ENCODE peak calls at places on chromosomes 3 and 15, in nine cellular contexts. One of them, this sample, is unnamed.

GRCh38 chr3:160676547-160677303 is at the start of gene ARL14:
- DNase-seq in hepatocyte: peak; percentile 78
- DNase-seq in gastrocnemius medialis: no peak
- DNase-seq in adrenal gland: no peak
- DNase-seq in tibial nerve: no peak
- DNase-seq in aorta: no peak
- DNase-seq in cardiac muscle cell: peak; percentile 45
- DNase-seq in AG04450: no peak
- DNase-seq in brain microvascular endothelial cell: peak; percentile 53
- DNase-seq in this sample: peak; percentile 10

GRCh38 chr3:72593881-72594397 is 254.3 kb downstream of the SHQ1 start:
- DNase-seq in hepatocyte: no peak
- DNase-seq in cardiac muscle cell: peak; percentile 41
- DNase-seq in AG04450: no peak
- DNase-seq in aorta: no peak
- DNase-seq in tibial nerve: no peak
- DNase-seq in adrenal gland: no peak
- DNase-seq in brain microvascular endothelial cell: no peak
- DNase-seq in gastrocnemius medialis: no peak
- DNase-seq in this sample: no peak

GRCh38 chr15:75573643-75574384 is 5.3 kb downstream of the PTPN9 start:
- DNase-seq in AG04450: no peak
- DNase-seq in cardiac muscle cell: no peak
- DNase-seq in adrenal gland: no peak
- DNase-seq in gastrocnemius medialis: no peak
- DNase-seq in aorta: no peak
- DNase-seq in brain microvascular endothelial cell: no peak
- DNase-seq in tibial nerve: no peak
- DNase-seq in hepatocyte: no peak
- DNase-seq in this sample: no peak

GRCh38 chr15:70853270-70853854 is 595 bp downstream of the LARP6 start:
- DNase-seq in cardiac muscle cell: peak; percentile 70
- DNase-seq in tibial nerve: no peak
- DNase-seq in adrenal gland: peak; percentile 27
- DNase-seq in hepatocyte: peak; percentile 64
- DNase-seq in aorta: peak; percentile 65
- DNase-seq in AG04450: no peak
- DNase-seq in brain microvascular endothelial cell: peak; percentile 32
- DNase-seq in gastrocnemius medialis: no peak
- DNase-seq in this sample: peak; percentile 60

GRCh38 chr15:23823508-23823907 is 136.4 kb upstream of the NDN start:
- DNase-seq in cardiac muscle cell: no peak
- DNase-seq in hepatocyte: no peak
- DNase-seq in adrenal gland: no peak
- DNase-seq in gastrocnemius medialis: no peak
- DNase-seq in tibial nerve: no peak
- DNase-seq in AG04450: no peak
- DNase-seq in aorta: no peak
- DNase-seq in brain microvascular endothelial cell: no peak
- DNase-seq in this sample: peak; percentile 25

GRCh38 chr3:72887723-72888545 is at the start of gene GXYLT2:
- DNase-seq in aorta: peak; percentile 81
- DNase-seq in AG04450: no peak
- DNase-seq in gastrocnemius medialis: no peak
- DNase-seq in brain microvascular endothelial cell: peak; percentile 72
- DNase-seq in adrenal gland: peak; percentile 71
- DNase-seq in cardiac muscle cell: peak; percentile 86
- DNase-seq in hepatocyte: peak; percentile 86
- DNase-seq in tibial nerve: peak; percentile 31
- DNase-seq in this sample: peak; percentile 53

GRCh38 chr3:24349367-24350019 is 145.2 kb downstream of the THRB start:
- DNase-seq in hepatocyte: no peak
- DNase-seq in brain microvascular endothelial cell: no peak
- DNase-seq in adrenal gland: no peak
- DNase-seq in cardiac muscle cell: no peak
- DNase-seq in AG04450: no peak
- DNase-seq in aorta: no peak
- DNase-seq in gastrocnemius medialis: no peak
- DNase-seq in tibial nerve: no peak
- DNase-seq in this sample: no peak

GRCh38 chr3:45607790-45608189 is 13.2 kb downstream of the LIMD1 start:
- DNase-seq in AG04450: peak; percentile 34
- DNase-seq in gastrocnemius medialis: no peak
- DNase-seq in aorta: no peak
- DNase-seq in hepatocyte: no peak
- DNase-seq in adrenal gland: no peak
- DNase-seq in brain microvascular endothelial cell: no peak
- DNase-seq in cardiac muscle cell: peak; percentile 56
- DNase-seq in tibial nerve: no peak
- DNase-seq in this sample: peak; percentile 41

GRCh38 chr3:185730550-185730949 is 94.3 kb downstream of the IGF2BP2 start:
- DNase-seq in gastrocnemius medialis: no peak
- DNase-seq in tibial nerve: no peak
- DNase-seq in aorta: no peak
- DNase-seq in cardiac muscle cell: no peak
- DNase-seq in AG04450: no peak
- DNase-seq in brain microvascular endothelial cell: no peak
- DNase-seq in adrenal gland: no peak
- DNase-seq in hepatocyte: no peak
- DNase-seq in this sample: no peak

GRCh38 chr3:52730681-52731080 is 24.8 kb downstream of the SPCS1 start:
- DNase-seq in tibial nerve: no peak
- DNase-seq in AG04450: no peak
- DNase-seq in hepatocyte: no peak
- DNase-seq in adrenal gland: no peak
- DNase-seq in aorta: no peak
- DNase-seq in brain microvascular endothelial cell: no peak
- DNase-seq in gastrocnemius medialis: no peak
- DNase-seq in cardiac muscle cell: peak; percentile 26
- DNase-seq in this sample: no peak

GRCh38 chr15:57746752-57747151 is 40.2 kb downstream of the POLR2M start:
- DNase-seq in hepatocyte: no peak
- DNase-seq in gastrocnemius medialis: no peak
- DNase-seq in tibial nerve: no peak
- DNase-seq in aorta: no peak
- DNase-seq in adrenal gland: no peak
- DNase-seq in brain microvascular endothelial cell: no peak
- DNase-seq in AG04450: no peak
- DNase-seq in cardiac muscle cell: no peak
- DNase-seq in this sample: no peak

GRCh38 chr3:133840055-133840737 is 34.6 kb downstream of the SRPRB start:
- DNase-seq in cardiac muscle cell: no peak
- DNase-seq in AG04450: no peak
- DNase-seq in aorta: no peak
- DNase-seq in hepatocyte: no peak
- DNase-seq in gastrocnemius medialis: no peak
- DNase-seq in brain microvascular endothelial cell: no peak
- DNase-seq in adrenal gland: no peak
- DNase-seq in tibial nerve: no peak
- DNase-seq in this sample: no peak

GRCh38 chr15:39592500-39592899 is 11.6 kb downstream of the THBS1 start:
- DNase-seq in tibial nerve: no peak
- DNase-seq in cardiac muscle cell: peak; percentile 35
- DNase-seq in brain microvascular endothelial cell: no peak
- DNase-seq in hepatocyte: no peak
- DNase-seq in adrenal gland: no peak
- DNase-seq in aorta: no peak
- DNase-seq in AG04450: no peak
- DNase-seq in gastrocnemius medialis: no peak
- DNase-seq in this sample: no peak

GRCh38 chr15:66698318-66698961 is 3.6 kb upstream of the SMAD6 start:
- DNase-seq in aorta: peak; percentile 83
- DNase-seq in AG04450: no peak
- DNase-seq in adrenal gland: peak; percentile 69
- DNase-seq in brain microvascular endothelial cell: peak; percentile 62
- DNase-seq in gastrocnemius medialis: no peak
- DNase-seq in tibial nerve: no peak
- DNase-seq in hepatocyte: peak; percentile 91
- DNase-seq in cardiac muscle cell: peak; percentile 85
- DNase-seq in this sample: peak; percentile 88

GRCh38 chr15:63881431-63881830 is 47.7 kb upstream of the HERC1 start:
- DNase-seq in cardiac muscle cell: no peak
- DNase-seq in gastrocnemius medialis: no peak
- DNase-seq in aorta: no peak
- DNase-seq in adrenal gland: no peak
- DNase-seq in tibial nerve: no peak
- DNase-seq in brain microvascular endothelial cell: no peak
- DNase-seq in AG04450: no peak
- DNase-seq in hepatocyte: no peak
- DNase-seq in this sample: no peak

GRCh38 chr15:65056868-65057548 is 10.8 kb downstream of the RASL12 start:
- DNase-seq in gastrocnemius medialis: no peak
- DNase-seq in adrenal gland: no peak
- DNase-seq in tibial nerve: no peak
- DNase-seq in AG04450: no peak
- DNase-seq in aorta: no peak
- DNase-seq in cardiac muscle cell: no peak
- DNase-seq in brain microvascular endothelial cell: peak; percentile 17
- DNase-seq in hepatocyte: peak; percentile 79
- DNase-seq in this sample: no peak

GRCh38 chr15:74983725-74984231 is 11.6 kb upstream of the SCAMP5 start:
- DNase-seq in AG04450: no peak
- DNase-seq in gastrocnemius medialis: no peak
- DNase-seq in cardiac muscle cell: no peak
- DNase-seq in aorta: peak; percentile 7
- DNase-seq in adrenal gland: no peak
- DNase-seq in brain microvascular endothelial cell: no peak
- DNase-seq in tibial nerve: no peak
- DNase-seq in hepatocyte: no peak
- DNase-seq in this sample: peak; percentile 48

GRCh38 chr3:188108703-188109412 is 45.1 kb upstream of the LPP start:
- DNase-seq in AG04450: no peak
- DNase-seq in tibial nerve: no peak
- DNase-seq in brain microvascular endothelial cell: no peak
- DNase-seq in aorta: no peak
- DNase-seq in hepatocyte: no peak
- DNase-seq in cardiac muscle cell: no peak
- DNase-seq in gastrocnemius medialis: no peak
- DNase-seq in adrenal gland: no peak
- DNase-seq in this sample: no peak
- H3K27me3 ChIP-seq in AG04450: no peaks in the 10 kb centered on the region
- H3K27me3 ChIP-seq in tibial nerve: no peaks in the 10 kb centered on the region
- H3K27me3 ChIP-seq in brain microvascular endothelial cell: no peaks in the 10 kb centered on the region
- H3K27me3 ChIP-seq in aorta: no peaks in the 10 kb centered on the region
- H3K27me3 ChIP-seq in hepatocyte: no peaks in the 10 kb centered on the region
- H3K27me3 ChIP-seq in cardiac muscle cell: peaks cover 35% of the 10 kb centered on the region
- H3K27me3 ChIP-seq in gastrocnemius medialis: no peaks in the 10 kb centered on the region
- H3K27me3 ChIP-seq in adrenal gland: no peaks in the 10 kb centered on the region
- H3K27me3 ChIP-seq in this sample: no peaks in the 10 kb centered on the region

GRCh38 chr3:158731938-158732855 is at the start of gene RARRES1:
- DNase-seq in gastrocnemius medialis: no peak
- DNase-seq in hepatocyte: peak; percentile 88
- DNase-seq in AG04450: no peak
- DNase-seq in adrenal gland: peak; percentile 59
- DNase-seq in brain microvascular endothelial cell: peak; percentile 39
- DNase-seq in aorta: peak; percentile 84
- DNase-seq in tibial nerve: peak; percentile 52
- DNase-seq in cardiac muscle cell: peak; percentile 79
- DNase-seq in this sample: no peak
- H3K4me3 ChIP-seq in gastrocnemius medialis: peak within 1 kb of the TSS; percentile 70
- H3K4me3 ChIP-seq in hepatocyte: peak within 1 kb of the TSS; percentile 44
- H3K4me3 ChIP-seq in AG04450: peak within 1 kb of the TSS; percentile 59
- H3K4me3 ChIP-seq in adrenal gland: peak within 1 kb of the TSS; percentile 93
- H3K4me3 ChIP-seq in brain microvascular endothelial cell: peak within 1 kb of the TSS; percentile 64
- H3K4me3 ChIP-seq in aorta: peak within 1 kb of the TSS; percentile 74
- H3K4me3 ChIP-seq in tibial nerve: peak within 1 kb of the TSS; percentile 72
- H3K4me3 ChIP-seq in cardiac muscle cell: peak within 1 kb of the TSS; percentile 60
- H3K4me3 ChIP-seq in this sample: no peak within 1 kb of the TSS

GRCh38 chr3:126364130-126364695 is 7.0 kb upstream of the KLF15 start:
- DNase-seq in aorta: peak; percentile 13
- DNase-seq in hepatocyte: no peak
- DNase-seq in adrenal gland: no peak
- DNase-seq in brain microvascular endothelial cell: no peak
- DNase-seq in cardiac muscle cell: no peak
- DNase-seq in gastrocnemius medialis: no peak
- DNase-seq in AG04450: no peak
- DNase-seq in tibial nerve: peak; percentile 8
- DNase-seq in this sample: no peak

GRCh38 chr3:126361211-126361610 is 4.0 kb upstream of the KLF15 start:
- DNase-seq in cardiac muscle cell: no peak
- DNase-seq in hepatocyte: no peak
- DNase-seq in AG04450: no peak
- DNase-seq in aorta: peak; percentile 21
- DNase-seq in gastrocnemius medialis: no peak
- DNase-seq in adrenal gland: no peak
- DNase-seq in tibial nerve: peak; percentile 9
- DNase-seq in brain microvascular endothelial cell: no peak
- DNase-seq in this sample: no peak

GRCh38 chr3:126365351-126366274 is 8.4 kb upstream of the KLF15 start:
- DNase-seq in tibial nerve: peak; percentile 8
- DNase-seq in AG04450: no peak
- DNase-seq in cardiac muscle cell: no peak
- DNase-seq in hepatocyte: no peak
- DNase-seq in brain microvascular endothelial cell: no peak
- DNase-seq in adrenal gland: no peak
- DNase-seq in gastrocnemius medialis: no peak
- DNase-seq in aorta: peak; percentile 35
- DNase-seq in this sample: no peak

GRCh38 chr3:126367316-126367805 is 10.2 kb upstream of the KLF15 start:
- DNase-seq in tibial nerve: no peak
- DNase-seq in cardiac muscle cell: no peak
- DNase-seq in aorta: peak; percentile 20
- DNase-seq in brain microvascular endothelial cell: no peak
- DNase-seq in hepatocyte: peak; percentile 46
- DNase-seq in AG04450: no peak
- DNase-seq in gastrocnemius medialis: no peak
- DNase-seq in adrenal gland: no peak
- DNase-seq in this sample: no peak

DNA sequence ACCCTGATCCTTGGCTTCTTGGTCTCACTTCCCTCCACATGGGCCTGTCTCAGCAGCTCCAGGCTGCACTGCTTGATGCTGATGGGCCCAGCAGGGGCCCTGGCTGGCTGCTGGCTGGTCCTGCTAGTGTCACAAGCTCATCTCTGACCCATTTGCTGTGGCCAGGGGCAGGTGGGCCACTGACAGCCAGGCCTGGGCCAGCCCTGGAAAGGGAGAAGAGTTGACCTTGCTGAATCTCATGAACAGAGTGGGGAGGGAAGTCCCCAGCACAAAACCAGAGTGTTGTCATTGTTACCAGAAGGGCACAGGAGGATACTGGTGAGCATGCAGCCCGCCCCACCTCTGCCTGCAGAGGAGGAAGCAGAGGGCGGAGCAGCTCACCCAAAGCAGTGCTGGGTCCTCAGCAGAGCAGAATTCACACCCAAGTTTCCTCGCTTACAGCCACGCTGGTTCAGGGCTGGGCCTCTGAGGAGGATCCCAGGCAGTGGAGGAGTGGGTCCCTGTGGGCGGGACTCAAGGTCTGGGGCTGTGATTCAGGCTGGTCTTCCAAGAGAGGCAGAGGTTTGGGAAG is 7.6 kb upstream of the KLF15 start:
- DNase-seq in brain microvascular endothelial cell: no peak
- DNase-seq in tibial nerve: peak; percentile 7
- DNase-seq in cardiac muscle cell: no peak
- DNase-seq in adrenal gland: no peak
- DNase-seq in hepatocyte: no peak
- DNase-seq in AG04450: no peak
- DNase-seq in aorta: peak; percentile 26
- DNase-seq in gastrocnemius medialis: no peak
- DNase-seq in this sample: no peak
- H3K27me3 ChIP-seq in brain microvascular endothelial cell: no peaks in the 10 kb centered on the region
- H3K27me3 ChIP-seq in tibial nerve: no peaks in the 10 kb centered on the region
- H3K27me3 ChIP-seq in cardiac muscle cell: no peaks in the 10 kb centered on the region
- H3K27me3 ChIP-seq in adrenal gland: no peaks in the 10 kb centered on the region
- H3K27me3 ChIP-seq in hepatocyte: peaks cover 12% of the 10 kb centered on the region
- H3K27me3 ChIP-seq in AG04450: peaks cover 26% of the 10 kb centered on the region
- H3K27me3 ChIP-seq in aorta: no peaks in the 10 kb centered on the region
- H3K27me3 ChIP-seq in gastrocnemius medialis: no peaks in the 10 kb centered on the region
- H3K27me3 ChIP-seq in this sample: peaks cover 4% of the 10 kb centered on the region

GRCh38 chr3:198092276-198092675 is 132.3 kb downstream of the LMLN start:
- DNase-seq in brain microvascular endothelial cell: no peak
- DNase-seq in aorta: no peak
- DNase-seq in AG04450: no peak
- DNase-seq in hepatocyte: no peak
- DNase-seq in adrenal gland: no peak
- DNase-seq in tibial nerve: no peak
- DNase-seq in cardiac muscle cell: no peak
- DNase-seq in gastrocnemius medialis: no peak
- DNase-seq in this sample: no peak
- H3K4me3 ChIP-seq in brain microvascular endothelial cell: no peak overlapping the region
- H3K4me3 ChIP-seq in aorta: no peak overlapping the region
- H3K4me3 ChIP-seq in AG04450: no peak overlapping the region
- H3K4me3 ChIP-seq in hepatocyte: no peak overlapping the region
- H3K4me3 ChIP-seq in adrenal gland: no peak overlapping the region
- H3K4me3 ChIP-seq in tibial nerve: no peak overlapping the region
- H3K4me3 ChIP-seq in cardiac muscle cell: no peak overlapping the region
- H3K4me3 ChIP-seq in gastrocnemius medialis: no peak overlapping the region
- H3K4me3 ChIP-seq in this sample: no peak overlapping the region

This sample was measured in MG63.